ENCODE peak calls at places on chromosomes 1 and 21, in ten cellular contexts. L is lower lobe of right lung; J is CD4-positive, alpha-beta T cell; X is Peyer's patch; N is mammary epithelial cell; H is fibroblast of lung; F is osteocyte; K is AG09319; D is tibial nerve; R is adrenal gland. C is an unnamed sample.

GRCh38 chr21:44483288-44484237 is 28.3 kb downstream of the LRRC3 start:
- DNase-seq in H (no peak), J (no peak), X (no peak), R (no peak), D (no peak), N (no peak), F (no peak), L (no peak), K (no peak), C (no peak)

GRCh38 chr1:53085405-53085804 is 23.4 kb downstream of the PODN start:
- DNase-seq in J (no peak), R (no peak), F (no peak), H (no peak), K (no peak), X (no peak), L (no peak), D (no peak), N (no peak), C (no peak)

GRCh38 chr1:165436994-165437393 is 7.9 kb downstream of the RXRG start:
- DNase-seq in R (no peak), N (no peak), J (no peak), F (no peak), H (no peak), K (no peak), L (no peak), X (no peak), D (no peak), C (no peak)

GRCh38 chr1:174258148-174258550 is 98.8 kb downstream of the RABGAP1L start:
- DNase-seq in J (no peak), R (peak; percentile 41), X (peak; percentile 58), H (peak; percentile 31), L (no peak), N (peak; percentile 17), F (no peak), K (no peak), D (no peak), C (no peak)

GRCh38 chr21:25360593-25360992 is 246.7 kb downstream of the MRPL39 start:
- DNase-seq in H (no peak), D (no peak), J (no peak), N (no peak), R (no peak), F (no peak), K (no peak), L (no peak), X (no peak), C (no peak)

GRCh38 chr21:33025471-33026298 is at the start of gene OLIG2:
- DNase-seq in L (no peak), D (no peak), K (no peak), J (no peak), N (no peak), R (no peak), X (no peak), H (peak; percentile 25), F (peak; percentile 89), C (no peak)

GRCh38 chr21:45126085-45126687 is 51.8 kb downstream of the ADARB1 start:
- DNase-seq in N (no peak), J (no peak), R (no peak), F (no peak), K (no peak), L (no peak), X (no peak), D (no peak), H (no peak), C (no peak)

GRCh38 chr1:79006564-79006963 is at the start of gene ADGRL4:
- DNase-seq in L (peak; percentile 46), F (no peak), N (no peak), H (peak; percentile 79), R (peak; percentile 14), X (no peak), K (peak; percentile 4), D (no peak), J (no peak), C (peak; percentile 63)

GRCh38 chr21:44735821-44736220 is 24.4 kb upstream of the TSPEAR start:
- DNase-seq in J (no peak), N (no peak), D (no peak), K (no peak), R (no peak), H (no peak), L (no peak), F (peak; percentile 70), X (no peak), C (no peak)

GRCh38 chr1:172185206-172185605 is 235.3 kb upstream of the C1orf105 start:
- DNase-seq in X (no peak), R (no peak), K (no peak), N (no peak), D (no peak), F (no peak), L (no peak), J (no peak), H (peak; percentile 30), C (no peak)

GRCh38 chr1:244414543-244414942 is 37.2 kb downstream of the ADSS2 start:
- DNase-seq in L (no peak), K (peak; percentile 42), J (no peak), R (no peak), X (no peak), F (no peak), N (peak; percentile 42), H (peak; percentile 73), D (no peak), C (no peak)

GRCh38 chr21:29302340-29302991 is 3.7 kb downstream of the BACH1 start:
- DNase-seq in F (no peak), H (peak; percentile 36), X (no peak), J (no peak), L (no peak), R (no peak), N (peak; percentile 24), D (no peak), K (no peak), C (no peak)

GRCh38 chr1:109559995-109560394 is 11.6 kb downstream of the GNAI3 start:
- DNase-seq in H (no peak), D (no peak), X (no peak), N (no peak), J (no peak), K (no peak), F (no peak), L (no peak), R (no peak), C (no peak)

GRCh38 chr21:33801424-33802405 is 113.9 kb downstream of the ATP5PO start:
- DNase-seq in J (no peak), D (no peak), F (peak; percentile 88), H (peak; percentile 63), N (peak; percentile 96), L (no peak), R (no peak), K (no peak), X (no peak), C (no peak)

GRCh38 chr1:24535021-24535424 is 20.9 kb upstream of the NCMAP start:
- DNase-seq in R (no peak), F (no peak), D (no peak), N (no peak), H (no peak), J (peak; percentile 76), X (peak; percentile 85), K (no peak), L (no peak), C (no peak)

GRCh38 chr21:33751120-33751519 is 108.8 kb downstream of the ITSN1 start:
- DNase-seq in X (no peak), J (no peak), L (no peak), K (no peak), H (peak; percentile 31), R (no peak), F (no peak), D (no peak), N (no peak), C (no peak)

GRCh38 chr1:7420098-7420445 is 351.0 kb upstream of the VAMP3 start:
- DNase-seq in D (no peak), L (no peak), K (no peak), F (peak; percentile 75), R (no peak), N (no peak), X (peak; percentile 32), J (peak; percentile 16), H (no peak), C (no peak)

GRCh38 chr1:119084651-119085262 is 55.7 kb downstream of the WARS2 start:
- DNase-seq in L (no peak), J (no peak), N (no peak), R (no peak), H (no peak), K (no peak), F (no peak), D (no peak), X (no peak), C (no peak)

GRCh38 chr1:226062558-226063361 is at the start of gene H3-3A:
- DNase-seq in R (peak; percentile 99), N (peak; percentile 92), X (peak; percentile 99), F (peak; percentile 99), D (peak; percentile 99), J (peak; percentile 99), L (peak; percentile 98), K (peak; percentile 86), H (peak; percentile 86), C (peak; percentile 99)
- TF ChIP-seq CTCF in R (no peak), N (peak; percentile 13), X (peak; percentile 40), F (no peak), D (no peak), J (no peak), L (no peak), K (no peak), H (no peak), C (peak; percentile 13)

DNA sequence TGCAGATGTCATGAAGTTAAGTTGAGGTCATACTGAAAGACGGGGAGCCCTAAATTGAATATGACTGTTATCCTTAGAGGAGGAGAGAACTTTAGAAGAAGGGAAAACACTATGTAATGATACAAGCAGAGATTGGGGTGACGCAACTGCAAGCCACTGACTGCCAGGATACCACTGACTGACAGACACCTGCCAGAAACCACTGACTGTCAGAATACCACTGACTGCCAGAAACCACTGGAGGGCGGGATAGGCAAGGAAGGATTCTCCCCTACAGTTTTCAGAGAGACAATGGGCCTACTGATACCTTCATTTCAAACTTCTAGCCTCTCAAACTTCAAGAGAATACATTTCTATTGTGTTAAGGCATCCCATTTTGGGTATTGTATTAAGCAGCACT is 388.7 kb downstream of the USH2A start:
- DNase-seq in D (no peak), L (no peak), X (no peak), F (no peak), N (peak; percentile 11), R (no peak), K (no peak), J (no peak), H (no peak), C (no peak)
- TF ChIP-seq CTCF in D (no peak), L (no peak), X (peak; percentile 26), F (peak; percentile 24), N (peak; percentile 60), R (no peak), K (peak; percentile 10), J (no peak), H (peak; percentile 10), C (no peak)

DNA sequence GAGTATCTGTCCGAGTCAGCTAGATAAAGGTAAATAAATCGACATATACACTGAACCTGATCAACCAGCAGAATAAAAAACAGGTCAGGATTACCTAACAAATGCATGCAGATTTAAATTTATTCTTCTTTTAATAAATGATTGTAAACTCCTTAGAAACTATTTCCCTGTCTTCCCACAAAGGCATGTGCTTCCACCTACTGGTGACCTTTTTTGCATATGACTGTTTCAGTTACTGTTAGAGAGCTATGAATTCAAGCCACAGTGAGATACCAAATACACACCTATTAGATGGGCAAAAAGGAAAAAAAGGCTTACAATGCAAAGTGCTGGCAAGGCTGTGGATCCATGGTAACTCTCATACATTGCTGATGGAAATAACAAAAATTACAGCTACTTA is 957.4 kb upstream of the NCAM2 start:
- DNase-seq in J (no peak), R (no peak), L (no peak), F (no peak), K (no peak), H (no peak), D (no peak), N (no peak), X (no peak), C (no peak)
- TF ChIP-seq CTCF in J (no peak), R (peak; percentile 30), L (peak; percentile 12), F (peak; percentile 50), K (no peak), H (no peak), D (no peak), N (no peak), X (no peak), C (no peak)

GRCh38 chr1:27403065-27403726 is 10.8 kb downstream of the GPR3 start:
- DNase-seq in L (no peak), J (no peak), D (peak; percentile 58), X (peak; percentile 81), F (peak; percentile 85), K (no peak), N (no peak), H (peak; percentile 48), R (peak; percentile 48), C (peak; percentile 47)
- TF ChIP-seq CTCF in L (no peak), J (peak; percentile 1), D (peak; percentile 16), X (peak; percentile 28), F (peak; percentile 41), K (peak; percentile 28), N (peak; percentile 26), H (peak; percentile 39), R (no peak), C (peak; percentile 30)

C was measured in ascending aorta.